ENCODE peak calls at places on chromosomes 6 and 20, in six cellular contexts. One of them, this sample, is unnamed.
A peak's percentile ranks its signal among the peaks of the same experiment; 100 is the strongest.

GRCh38 chr6:159180001-159180400 is 10.8 kb downstream of the FNDC1 start:
- DNase-seq in psoas muscle: no peak
- DNase-seq in IMR-90: peak; percentile 14
- DNase-seq in breast epithelium: no peak
- DNase-seq in hepatocyte: no peak
- DNase-seq in fibroblast of lung: peak; percentile 96
- DNase-seq in this sample: no peak

GRCh38 chr6:36436466-36436865 is 6.2 kb downstream of the PXT1 start:
- DNase-seq in hepatocyte: no peak
- DNase-seq in IMR-90: peak; percentile 83
- DNase-seq in breast epithelium: no peak
- DNase-seq in fibroblast of lung: peak; percentile 77
- DNase-seq in psoas muscle: no peak
- DNase-seq in this sample: no peak

GRCh38 chr6:79230149-79230548 is 4.3 kb downstream of the HMGN3 start:
- DNase-seq in fibroblast of lung: no peak
- DNase-seq in hepatocyte: no peak
- DNase-seq in psoas muscle: no peak
- DNase-seq in breast epithelium: no peak
- DNase-seq in IMR-90: no peak
- DNase-seq in this sample: no peak

GRCh38 chr20:37845261-37845681 is 57.7 kb upstream of the VSTM2L start:
- DNase-seq in IMR-90: no peak
- DNase-seq in hepatocyte: no peak
- DNase-seq in breast epithelium: peak; percentile 65
- DNase-seq in psoas muscle: no peak
- DNase-seq in fibroblast of lung: no peak
- DNase-seq in this sample: no peak

GRCh38 chr6:85015396-85015990 is 251.1 kb upstream of the TBX18 start:
- DNase-seq in IMR-90: peak; percentile 42
- DNase-seq in fibroblast of lung: peak; percentile 28
- DNase-seq in psoas muscle: peak; percentile 56
- DNase-seq in hepatocyte: peak; percentile 82
- DNase-seq in breast epithelium: no peak
- DNase-seq in this sample: peak; percentile 18

GRCh38 chr6:106064766-106065165 is 21.4 kb upstream of the PRDM1 start:
- DNase-seq in psoas muscle: no peak
- DNase-seq in fibroblast of lung: no peak
- DNase-seq in hepatocyte: no peak
- DNase-seq in IMR-90: peak; percentile 37
- DNase-seq in breast epithelium: no peak
- DNase-seq in this sample: no peak

GRCh38 chr6:15443119-15443518 is 197.2 kb downstream of the JARID2 start:
- DNase-seq in hepatocyte: no peak
- DNase-seq in breast epithelium: no peak
- DNase-seq in IMR-90: peak; percentile 94
- DNase-seq in fibroblast of lung: peak; percentile 94
- DNase-seq in psoas muscle: no peak
- DNase-seq in this sample: no peak

GRCh38 chr6:12354499-12354898 is 64.3 kb downstream of the EDN1 start:
- DNase-seq in fibroblast of lung: peak; percentile 63
- DNase-seq in IMR-90: peak; percentile 47
- DNase-seq in psoas muscle: no peak
- DNase-seq in breast epithelium: no peak
- DNase-seq in hepatocyte: peak; percentile 62
- DNase-seq in this sample: no peak

GRCh38 chr6:28161410-28162079 is 19.9 kb downstream of the ZKSCAN8 start:
- DNase-seq in fibroblast of lung: peak; percentile 58
- DNase-seq in psoas muscle: peak; percentile 85
- DNase-seq in IMR-90: peak; percentile 68
- DNase-seq in breast epithelium: peak; percentile 56
- DNase-seq in hepatocyte: peak; percentile 82
- DNase-seq in this sample: peak; percentile 88

GRCh38 chr6:80173411-80173810 is 66.9 kb downstream of the BCKDHB start:
- DNase-seq in hepatocyte: no peak
- DNase-seq in breast epithelium: no peak
- DNase-seq in fibroblast of lung: no peak
- DNase-seq in psoas muscle: no peak
- DNase-seq in IMR-90: no peak
- DNase-seq in this sample: no peak

GRCh38 chr20:23928788-23929187 is 49.2 kb upstream of the CST5 start:
- DNase-seq in breast epithelium: no peak
- DNase-seq in psoas muscle: no peak
- DNase-seq in IMR-90: no peak
- DNase-seq in fibroblast of lung: no peak
- DNase-seq in hepatocyte: no peak
- DNase-seq in this sample: peak; percentile 72

GRCh38 chr6:40579101-40579500 is 8.1 kb downstream of the LRFN2 start:
- DNase-seq in breast epithelium: no peak
- DNase-seq in IMR-90: no peak
- DNase-seq in psoas muscle: no peak
- DNase-seq in fibroblast of lung: no peak
- DNase-seq in hepatocyte: no peak
- DNase-seq in this sample: no peak

DNA sequence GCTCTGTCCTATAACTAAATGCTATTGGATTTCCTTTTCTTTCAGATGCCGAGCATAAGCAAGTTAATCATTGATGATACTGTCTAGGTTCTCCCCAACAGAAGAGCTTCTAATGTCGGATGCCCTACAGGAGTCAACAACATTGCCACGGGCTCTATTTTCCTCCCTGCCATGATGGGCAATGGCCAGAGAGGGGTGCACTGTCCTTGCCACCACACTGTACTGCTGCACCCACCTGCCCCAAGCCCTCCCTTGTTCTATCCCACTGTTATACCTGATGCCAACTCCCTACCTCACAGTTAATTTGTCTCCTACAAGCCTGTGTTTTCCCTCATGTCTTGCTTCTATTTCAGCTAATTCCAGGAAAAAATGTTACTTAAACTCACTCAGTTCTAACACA is 773.6 kb upstream of the CHD6 start:
- DNase-seq in hepatocyte: no peak
- DNase-seq in psoas muscle: no peak
- DNase-seq in breast epithelium: no peak
- DNase-seq in IMR-90: no peak
- DNase-seq in fibroblast of lung: no peak
- DNase-seq in this sample: no peak
- TF ChIP-seq CTCF in hepatocyte: no peak
- TF ChIP-seq CTCF in psoas muscle: no peak
- TF ChIP-seq CTCF in breast epithelium: no peak
- TF ChIP-seq CTCF in IMR-90: no peak
- TF ChIP-seq CTCF in fibroblast of lung: no peak
- TF ChIP-seq CTCF in this sample: no peak

GRCh38 chr6:2037230-2037926 is 208.0 kb downstream of the GMDS start:
- DNase-seq in hepatocyte: no peak
- DNase-seq in breast epithelium: no peak
- DNase-seq in psoas muscle: no peak
- DNase-seq in fibroblast of lung: peak; percentile 7
- DNase-seq in IMR-90: peak; percentile 28
- DNase-seq in this sample: no peak
- TF ChIP-seq CTCF in hepatocyte: peak; percentile 29
- TF ChIP-seq CTCF in breast epithelium: no peak
- TF ChIP-seq CTCF in psoas muscle: no peak
- TF ChIP-seq CTCF in fibroblast of lung: no peak
- TF ChIP-seq CTCF in IMR-90: peak; percentile 15
- TF ChIP-seq CTCF in this sample: no peak

GRCh38 chr6:3063733-3064700 is 4.3 kb upstream of the RIPK1 start:
- DNase-seq in psoas muscle: peak; percentile 97
- DNase-seq in hepatocyte: peak; percentile 96
- DNase-seq in IMR-90: peak; percentile 91
- DNase-seq in breast epithelium: peak; percentile 93
- DNase-seq in fibroblast of lung: peak; percentile 77
- DNase-seq in this sample: peak; percentile 93
- TF ChIP-seq CTCF in psoas muscle: no peak
- TF ChIP-seq CTCF in hepatocyte: peak; percentile 3
- TF ChIP-seq CTCF in IMR-90: no peak
- TF ChIP-seq CTCF in breast epithelium: no peak
- TF ChIP-seq CTCF in fibroblast of lung: no peak
- TF ChIP-seq CTCF in this sample: no peak

GRCh38 chr6:30394139-30394538 is 49.2 kb downstream of the RPP21 start:
- DNase-seq in psoas muscle: no peak
- DNase-seq in fibroblast of lung: no peak
- DNase-seq in breast epithelium: no peak
- DNase-seq in IMR-90: no peak
- DNase-seq in hepatocyte: no peak
- DNase-seq in this sample: no peak

GRCh38 chr6:30399390-30400058 is 54.6 kb downstream of the RPP21 start:
- DNase-seq in hepatocyte: no peak
- DNase-seq in fibroblast of lung: peak; percentile 27
- DNase-seq in psoas muscle: no peak
- DNase-seq in breast epithelium: no peak
- DNase-seq in IMR-90: peak; percentile 25
- DNase-seq in this sample: peak; percentile 12

GRCh38 chr6:30397697-30398096 is 52.7 kb downstream of the RPP21 start:
- DNase-seq in fibroblast of lung: no peak
- DNase-seq in psoas muscle: no peak
- DNase-seq in IMR-90: no peak
- DNase-seq in hepatocyte: no peak
- DNase-seq in breast epithelium: no peak
- DNase-seq in this sample: no peak

GRCh38 chr6:30391240-30391639 is 46.3 kb downstream of the RPP21 start:
- DNase-seq in hepatocyte: no peak
- DNase-seq in psoas muscle: no peak
- DNase-seq in breast epithelium: no peak
- DNase-seq in IMR-90: no peak
- DNase-seq in fibroblast of lung: no peak
- DNase-seq in this sample: no peak

DNA sequence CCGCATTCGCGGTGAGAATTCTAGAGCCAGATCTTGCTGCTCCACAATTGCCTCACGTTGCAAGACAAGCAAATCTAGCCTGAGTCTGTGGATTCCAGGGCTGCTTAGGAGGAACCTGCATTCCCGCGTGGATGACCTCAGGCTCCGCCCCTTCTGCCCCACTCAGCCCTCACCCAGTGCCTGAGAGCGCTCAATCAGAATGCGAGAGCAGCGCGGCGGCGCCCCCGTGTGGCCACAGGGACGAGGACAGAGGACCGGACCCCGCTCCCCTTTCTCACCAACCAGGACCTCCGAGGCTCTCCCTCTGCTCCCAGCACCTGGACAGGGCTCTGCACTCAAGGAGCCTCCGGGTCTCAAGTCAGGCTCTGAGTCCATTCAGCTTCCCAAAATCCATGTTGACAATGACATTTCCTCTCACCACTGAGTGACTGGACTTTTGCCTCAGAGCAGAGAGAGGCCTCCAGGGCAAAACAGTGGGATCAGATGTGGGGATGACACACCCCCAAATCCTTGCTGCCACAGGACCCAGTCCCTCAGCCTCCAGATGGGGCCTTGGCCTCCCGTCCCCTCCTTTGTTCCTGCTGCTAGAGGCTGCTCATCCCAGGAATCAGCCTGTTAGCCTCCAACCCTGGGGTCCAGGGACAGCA is 52.0 kb downstream of the RPP21 start:
- DNase-seq in psoas muscle: peak; percentile 89
- DNase-seq in breast epithelium: peak; percentile 76
- DNase-seq in IMR-90: peak; percentile 47
- DNase-seq in fibroblast of lung: peak; percentile 41
- DNase-seq in hepatocyte: peak; percentile 91
- DNase-seq in this sample: peak; percentile 92
- TF ChIP-seq CTCF in psoas muscle: peak; percentile 77
- TF ChIP-seq CTCF in breast epithelium: peak; percentile 69
- TF ChIP-seq CTCF in IMR-90: peak; percentile 82
- TF ChIP-seq CTCF in fibroblast of lung: peak; percentile 74
- TF ChIP-seq CTCF in hepatocyte: peak; percentile 85
- TF ChIP-seq CTCF in this sample: peak; percentile 95

GRCh38 chr6:63584125-63584514 is 11.8 kb downstream of the LOC128125822 start:
- DNase-seq in psoas muscle: no peak
- DNase-seq in breast epithelium: no peak
- DNase-seq in fibroblast of lung: no peak
- DNase-seq in hepatocyte: no peak
- DNase-seq in IMR-90: peak; percentile 42
- DNase-seq in this sample: no peak

GRCh38 chr6:63580704-63580961 is 8.4 kb downstream of the LOC128125822 start:
- DNase-seq in hepatocyte: no peak
- DNase-seq in IMR-90: no peak
- DNase-seq in breast epithelium: no peak
- DNase-seq in fibroblast of lung: no peak
- DNase-seq in psoas muscle: no peak
- DNase-seq in this sample: no peak

GRCh38 chr6:63584566-63584965 is 12.3 kb downstream of the LOC128125822 start:
- DNase-seq in breast epithelium: no peak
- DNase-seq in fibroblast of lung: no peak
- DNase-seq in hepatocyte: no peak
- DNase-seq in psoas muscle: no peak
- DNase-seq in IMR-90: no peak
- DNase-seq in this sample: no peak

GRCh38 chr6:63581355-63581998 is 9.2 kb downstream of the LOC128125822 start:
- DNase-seq in IMR-90: no peak
- DNase-seq in fibroblast of lung: no peak
- DNase-seq in breast epithelium: no peak
- DNase-seq in hepatocyte: no peak
- DNase-seq in psoas muscle: no peak
- DNase-seq in this sample: no peak

DNA sequence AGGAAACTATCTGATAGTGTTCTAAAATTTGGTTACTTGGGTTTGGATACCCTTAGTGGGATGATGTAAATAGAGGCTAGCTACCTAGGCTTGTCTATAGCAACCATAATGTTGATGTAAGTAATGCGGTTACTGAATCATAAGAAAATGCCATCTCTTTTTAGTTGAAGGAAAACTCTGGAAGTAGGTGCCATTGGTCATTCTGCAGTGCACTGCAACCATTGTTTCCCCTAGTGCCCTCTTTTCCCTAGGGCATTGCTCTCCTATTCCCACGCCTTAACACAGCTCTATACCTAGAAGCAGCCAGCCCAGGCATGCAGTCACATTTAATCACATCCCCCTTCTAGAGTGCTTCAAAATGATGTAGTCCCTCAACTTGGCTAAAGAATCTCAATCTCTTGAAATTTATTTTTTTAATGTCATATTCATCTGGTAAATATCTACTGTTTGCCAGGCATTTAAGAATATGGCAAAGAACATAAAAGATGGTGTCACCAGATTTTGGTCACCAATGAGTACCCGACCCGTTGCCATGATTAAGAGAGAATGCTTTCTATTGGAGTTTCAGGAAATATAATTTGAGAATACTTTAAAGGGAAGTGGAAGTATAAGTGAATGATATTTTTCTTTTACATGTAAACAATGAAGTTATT is 10.4 kb downstream of the LOC128125822 start:
- DNase-seq in breast epithelium: no peak
- DNase-seq in psoas muscle: no peak
- DNase-seq in hepatocyte: peak; percentile 26
- DNase-seq in fibroblast of lung: no peak
- DNase-seq in IMR-90: no peak
- DNase-seq in this sample: no peak
- TF ChIP-seq CTCF in breast epithelium: no peak
- TF ChIP-seq CTCF in psoas muscle: no peak
- TF ChIP-seq CTCF in hepatocyte: no peak
- TF ChIP-seq CTCF in fibroblast of lung: no peak
- TF ChIP-seq CTCF in IMR-90: no peak
- TF ChIP-seq CTCF in this sample: no peak